ENCODE peak calls at places on chromosomes 1 and 21, in six cellular contexts. M, Y, P, U, Q and E are unnamed samples.

GRCh38 chr1:9589144-9589718 is 520 bp downstream of the TMEM201 start:
- DNase-seq in Q (no peak), Y (no peak), P (no peak), M (no peak), U (peak), E (no peak)

GRCh38 chr1:64917328-64917861 is 49.0 kb downstream of the JAK1 start:
- DNase-seq in P (peak), U (no peak), Y (peak), M (peak), Q (peak), E (no peak)

GRCh38 chr1:11784993-11785769 is 20.6 kb downstream of the MTHFR start:
- DNase-seq in M (peak), U (peak), Y (peak), P (no peak), Q (peak), E (peak)

GRCh38 chr1:91622586-91622985 is 121.9 kb downstream of the CDC7 start:
- DNase-seq in Q (peak), Y (peak), M (no peak), U (no peak), P (no peak), E (no peak)

GRCh38 chr1:52296345-52296744 is 69.7 kb downstream of the CC2D1B start:
- DNase-seq in M (no peak), U (peak), Q (no peak), P (peak), Y (no peak), E (peak)

GRCh38 chr1:203124546-203125317 is 2.8 kb upstream of the ADORA1 start:
- DNase-seq in Y (peak), M (peak), U (no peak), P (no peak), Q (no peak), E (peak)

GRCh38 chr1:43147625-43148319 is 24.3 kb downstream of the EBNA1BP2 start:
- DNase-seq in P (no peak), Y (peak), Q (peak), U (peak), M (peak), E (peak)

GRCh38 chr1:16607433-16607851 is 5.9 kb downstream of the NBPF1 start:
- DNase-seq in Y (no peak), Q (no peak), P (no peak), U (no peak), M (peak), E (no peak)

GRCh38 chr1:31372961-31373896 is at the start of gene FABP3:
- DNase-seq in P (no peak), M (peak), Q (peak), U (peak), Y (peak), E (peak)

GRCh38 chr1:27021347-27022031 is 8.8 kb upstream of the TENT5B start:
- DNase-seq in U (no peak), Q (no peak), Y (no peak), M (no peak), P (no peak), E (no peak)

GRCh38 chr1:187261637-187262036 is 432.9 kb downstream of the PLA2G4A start:
- DNase-seq in Y (no peak), U (no peak), M (no peak), Q (no peak), P (no peak), E (no peak)

GRCh38 chr1:164784960-164785359 is 226.0 kb downstream of the PBX1 start:
- DNase-seq in U (no peak), M (no peak), Y (no peak), P (no peak), Q (no peak), E (no peak)

GRCh38 chr1:86741947-86742572 is 37.7 kb downstream of the SH3GLB1 start:
- DNase-seq in P (no peak), Y (peak), U (peak), Q (no peak), M (no peak), E (no peak)

GRCh38 chr1:166960871-166961474 is 14.4 kb downstream of the ILDR2 start:
- DNase-seq in U (no peak), P (no peak), M (no peak), Q (no peak), Y (no peak), E (no peak)

GRCh38 chr1:40838980-40839942 is 22.9 kb downstream of the CITED4 start:
- DNase-seq in U (no peak), M (no peak), P (no peak), Q (no peak), Y (no peak), E (no peak)

GRCh38 chr1:41536296-41536695 is 51.8 kb upstream of the EDN2 start:
- DNase-seq in Y (no peak), M (no peak), U (no peak), Q (peak), P (no peak), E (no peak)

GRCh38 chr21:33047231-33047630 is 21.5 kb downstream of the OLIG2 start:
- DNase-seq in P (no peak), U (no peak), M (no peak), Y (peak), Q (no peak), E (no peak)

GRCh38 chr1:47432071-47433036 is 5.5 kb upstream of the FOXD2 start:
- DNase-seq in M (peak), P (no peak), Y (peak), U (no peak), Q (peak), E (peak)

GRCh38 chr21:15768045-15768601 is 38.3 kb downstream of the USP25 start:
- DNase-seq in U (no peak), M (no peak), Y (no peak), Q (no peak), P (no peak), E (no peak)

GRCh38 chr1:61612600-61612999 is 112.3 kb downstream of the TM2D1 start:
- DNase-seq in Y (no peak), U (no peak), P (no peak), Q (no peak), M (no peak), E (no peak)

GRCh38 chr21:45147473-45148315 is 73.3 kb downstream of the ADARB1 start:
- DNase-seq in Q (no peak), Y (peak), M (peak), U (no peak), P (no peak), E (no peak)

GRCh38 chr1:172143384-172144025 is 277.0 kb upstream of the C1orf105 start:
- DNase-seq in U (peak), Q (no peak), P (no peak), Y (no peak), M (no peak), E (no peak)

GRCh38 chr21:38988211-38989096 is 182.7 kb downstream of the ETS2 start:
- DNase-seq in Y (no peak), P (no peak), U (no peak), M (no peak), Q (no peak), E (no peak)

GRCh38 chr1:176102243-176102642 is 104.8 kb downstream of the COP1 start:
- DNase-seq in M (no peak), Y (no peak), U (no peak), Q (no peak), P (no peak), E (no peak)

GRCh38 chr1:1630191-1630964 is 1.6 kb upstream of the MMP23B start:
- DNase-seq in M (no peak), Q (peak), Y (peak), U (no peak), P (no peak), E (peak)

GRCh38 chr1:70893381-70893780 is 154.2 kb downstream of the PTGER3 start:
- DNase-seq in M (no peak), P (no peak), Q (no peak), U (no peak), Y (no peak), E (no peak)

GRCh38 chr21:36589352-36589971 is 109.5 kb upstream of the SIM2 start:
- DNase-seq in Y (peak), Q (no peak), U (peak), M (no peak), P (no peak), E (peak)

GRCh38 chr1:70909262-70909817 is 138.3 kb downstream of the PTGER3 start:
- DNase-seq in Q (no peak), Y (no peak), P (no peak), U (no peak), M (no peak), E (no peak)

GRCh38 chr1:183508694-183509093 is 36.4 kb downstream of the SMG7 start:
- DNase-seq in U (no peak), Y (no peak), M (no peak), P (no peak), Q (no peak), E (no peak)

GRCh38 chr1:183506561-183506960 is 34.3 kb downstream of the SMG7 start:
- DNase-seq in Q (no peak), M (no peak), P (no peak), Y (no peak), U (no peak), E (no peak)

GRCh38 chr1:183505338-183506089 is 33.2 kb downstream of the SMG7 start:
- DNase-seq in M (no peak), U (no peak), Q (no peak), P (no peak), Y (no peak), E (no peak)
- TF ChIP-seq CTCF in M (no peak), U (no peak), Q (no peak), P (no peak), Y (no peak), E (no peak)

GRCh38 chr1:237812061-237812460 is 78.7 kb downstream of the ZP4 start:
- DNase-seq in U (no peak), Y (no peak), Q (no peak), M (no peak), P (no peak), E (no peak)

GRCh38 chr1:237811633-237812032 is 79.1 kb downstream of the ZP4 start:
- DNase-seq in Y (no peak), Q (no peak), P (no peak), U (no peak), M (no peak), E (no peak)

GRCh38 chr1:237817277-237817676 is 73.4 kb downstream of the ZP4 start:
- DNase-seq in M (no peak), U (no peak), P (no peak), Y (no peak), Q (no peak), E (no peak)

GRCh38 chr1:237814319-237814924 is 76.3 kb downstream of the ZP4 start:
- DNase-seq in P (no peak), M (no peak), Q (no peak), Y (no peak), U (no peak), E (no peak)
- TF ChIP-seq CTCF in P (peak), M (peak), Q (peak), Y (peak), U (peak), E (peak)

GRCh38 chr1:24861821-24862727 is 68.0 kb downstream of the RUNX3 start:
- DNase-seq in Y (no peak), P (no peak), M (peak), Q (no peak), U (no peak), E (no peak)
- TF ChIP-seq CTCF in Y (no peak), P (peak), M (no peak), Q (no peak), U (no peak), E (no peak)

DNA sequence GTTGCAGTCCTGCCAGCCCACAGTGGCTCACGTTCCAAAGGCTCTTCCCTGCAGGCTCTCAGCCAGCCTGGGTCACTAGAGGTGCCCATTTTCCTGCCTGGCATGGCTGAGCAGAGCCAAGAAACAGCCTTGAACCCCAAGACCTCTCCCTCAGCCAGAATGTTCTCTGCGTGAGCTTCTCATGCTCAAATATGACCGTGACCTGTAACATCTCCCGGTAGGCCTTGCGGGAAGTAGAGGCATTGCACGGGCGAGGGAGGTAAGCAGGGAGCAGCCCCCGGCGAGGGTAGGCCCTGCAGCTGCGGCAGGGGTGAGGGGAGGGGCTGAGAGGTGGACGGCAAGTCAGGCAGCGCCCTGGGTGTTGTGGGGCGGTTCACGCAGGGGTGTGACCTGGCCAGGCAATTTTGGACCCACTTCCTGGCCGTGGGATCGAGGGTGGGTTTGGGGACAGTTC is 20.0 kb downstream of the RRP1 start:
- DNase-seq in Y (no peak), M (no peak), Q (no peak), P (no peak), U (no peak), E (no peak)
- TF ChIP-seq CTCF in Y (no peak), M (no peak), Q (no peak), P (no peak), U (no peak), E (no peak)

GRCh38 chr1:224734261-224734935 is 118.3 kb downstream of the CNIH3 start:
- DNase-seq in M (no peak), P (no peak), Y (no peak), U (no peak), Q (no peak), E (no peak)
- TF ChIP-seq CTCF in M (no peak), P (no peak), Y (no peak), U (no peak), Q (no peak), E (no peak)

DNA sequence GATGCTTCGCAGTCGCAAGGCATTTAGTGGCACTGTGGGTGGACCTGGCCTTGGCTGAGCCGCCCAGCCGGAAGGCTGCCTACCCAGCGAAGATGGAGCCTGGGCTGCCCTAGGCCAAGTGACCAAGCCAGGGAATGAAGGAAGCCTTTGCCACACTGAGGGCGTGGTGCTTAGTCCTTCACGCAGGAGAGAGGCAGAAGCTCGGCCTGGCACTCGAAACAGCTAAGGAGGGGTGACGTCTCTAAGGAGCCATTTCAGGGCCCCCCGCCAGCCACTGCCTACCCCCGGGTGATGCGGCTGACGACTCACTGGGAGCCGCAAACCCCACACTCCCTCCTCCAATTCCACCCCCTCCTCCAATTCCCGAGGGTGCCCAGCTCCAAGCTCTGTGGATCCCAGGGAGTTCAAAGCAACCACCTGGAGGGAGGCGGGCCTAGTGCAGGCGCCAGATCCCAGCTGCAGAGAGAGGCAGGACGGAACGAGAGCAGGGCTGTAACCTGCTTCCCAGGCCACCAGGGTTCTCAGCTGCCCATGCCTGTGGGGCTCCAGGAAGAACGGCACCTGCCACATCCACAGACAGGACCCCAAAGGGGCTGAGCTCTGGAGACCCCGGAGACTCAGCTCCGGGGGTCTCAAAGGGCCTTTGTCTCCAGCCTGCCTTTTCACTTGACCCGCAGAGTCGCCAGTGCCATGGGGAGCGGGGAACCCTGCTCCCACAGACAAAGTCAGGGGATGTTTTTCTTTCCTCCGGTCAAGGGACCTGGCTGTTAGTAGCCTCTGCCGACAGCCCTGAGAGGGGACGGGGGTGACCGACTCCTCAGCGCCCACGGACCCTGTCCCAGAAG is 75.8 kb downstream of the ARHGEF16 start:
- DNase-seq in U (peak), P (no peak), M (no peak), Q (no peak), Y (no peak), E (no peak)
- TF ChIP-seq CTCF in U (no peak), P (no peak), M (no peak), Q (peak), Y (no peak), E (no peak)

GRCh38 chr1:212315907-212316306 is 30.7 kb downstream of the PPP2R5A start:
- DNase-seq in Q (no peak), P (no peak), Y (no peak), M (no peak), U (peak), E (peak)
- TF ChIP-seq CTCF in Q (no peak), P (peak), Y (peak), M (peak), U (peak), E (peak)

GRCh38 chr1:23177438-23178380 is 9.1 kb upstream of the LUZP1 start:
- DNase-seq in Q (peak), P (no peak), U (peak), Y (peak), M (peak), E (peak)
- TF ChIP-seq CTCF in Q (peak), P (no peak), U (no peak), Y (peak), M (peak), E (no peak)

GRCh38 chr1:230091473-230092231 is 24.6 kb downstream of the GALNT2 start:
- DNase-seq in Y (no peak), Q (no peak), U (peak), M (no peak), P (no peak), E (no peak)
- TF ChIP-seq CTCF in Y (no peak), Q (no peak), U (no peak), M (no peak), P (peak), E (no peak)